ENCODE peak calls at places on chromosome 1, in ten cellular contexts. M is epithelial cell of esophagus, X is endothelial cell, Y is fibroblast of pulmonary artery, A is lung, L is ovary, U is astrocyte of the spinal cord, N is tibial nerve, C is left lung, P is stomach. Q is an unnamed sample.

GRCh38 chr1:50742523-50742922 is 217.5 kb downstream of the FAF1 start:
- DNase-seq in N (no peak), P (no peak), X (no peak), A (no peak), Y (no peak), U (no peak), L (no peak), C (no peak), M (peak), Q (no peak)

GRCh38 chr1:150346316-150346715 is 17.6 kb upstream of the RPRD2 start:
- DNase-seq in Y (no peak), A (no peak), M (no peak), X (no peak), U (no peak), N (no peak), L (no peak), C (no peak), P (no peak), Q (no peak)

GRCh38 chr1:198893141-198893540 is 254.3 kb downstream of the PTPRC start:
- DNase-seq in L (no peak), C (no peak), Y (no peak), A (no peak), N (no peak), M (no peak), U (no peak), X (no peak), P (no peak), Q (no peak)

GRCh38 chr1:11888206-11888876 is 29.6 kb upstream of the NPPB start:
- DNase-seq in X (no peak), M (no peak), P (no peak), U (no peak), L (no peak), N (no peak), Y (no peak), C (no peak), A (no peak), Q (no peak)

GRCh38 chr1:156193488-156194299 is at the start of gene SLC25A44:
- DNase-seq in Y (peak), L (peak), P (peak), U (peak), A (peak), N (peak), C (peak), M (peak), X (peak), Q (peak)

GRCh38 chr1:234272656-234273312 is 100.5 kb upstream of the COA6 start:
- DNase-seq in U (no peak), Y (no peak), M (no peak), L (no peak), A (no peak), N (no peak), P (no peak), X (no peak), C (no peak), Q (no peak)

GRCh38 chr1:172089768-172090510 is 248.6 kb downstream of the DNM3 start:
- DNase-seq in A (peak), P (peak), U (peak), Y (peak), M (peak), L (no peak), N (peak), X (peak), C (peak), Q (no peak)

GRCh38 chr1:211920141-211920572 is 89.6 kb upstream of the LPGAT1 start:
- DNase-seq in M (no peak), Y (peak), L (no peak), P (peak), X (no peak), N (peak), A (peak), U (peak), C (peak), Q (no peak)

GRCh38 chr1:245572709-245573108 is 417.9 kb downstream of the KIF26B start:
- DNase-seq in X (no peak), Y (no peak), N (no peak), A (no peak), C (no peak), P (no peak), U (no peak), L (no peak), M (no peak), Q (no peak)

GRCh38 chr1:205480349-205481278 is 23.9 kb upstream of the CDK18 start:
- DNase-seq in U (no peak), L (no peak), Y (no peak), C (no peak), M (no peak), P (no peak), X (no peak), N (no peak), A (no peak), Q (no peak)

GRCh38 chr1:61392417-61393242 is 310.3 kb downstream of the NFIA start:
- DNase-seq in P (no peak), A (no peak), C (no peak), U (no peak), L (no peak), Y (no peak), M (no peak), X (no peak), N (no peak), Q (no peak)

GRCh38 chr1:160114085-160114484 is 1.5 kb upstream of the ATP1A2 start:
- DNase-seq in P (no peak), L (no peak), U (no peak), N (no peak), C (no peak), Y (no peak), M (no peak), A (no peak), X (no peak), Q (no peak)

DNA sequence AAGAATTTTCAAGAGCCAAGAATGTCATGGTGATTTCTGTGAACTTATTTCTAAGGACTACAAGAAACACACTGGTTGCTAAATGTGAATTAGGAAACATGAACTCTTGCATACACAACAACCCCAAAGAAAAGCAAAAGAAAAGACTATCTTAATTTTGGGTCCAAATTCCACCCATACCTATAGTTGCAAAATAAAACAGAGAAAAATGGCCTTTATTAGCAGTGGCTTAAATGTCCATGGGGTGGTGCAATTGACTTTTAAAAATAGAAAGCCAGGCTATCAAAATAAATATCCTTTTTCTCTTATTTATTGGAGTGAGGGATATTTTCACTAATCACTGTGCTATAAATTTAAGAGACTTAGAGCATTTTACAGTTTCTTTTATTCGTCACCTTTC is 80.9 kb upstream of the DPYD start:
- DNase-seq in N (no peak), L (no peak), A (no peak), C (no peak), X (no peak), Y (peak), U (peak), M (no peak), P (no peak), Q (no peak)
- TF ChIP-seq CTCF in N (no peak), L (no peak), A (no peak), C (no peak), X (no peak), Y (peak), U (peak), M (no peak), P (no peak), Q (no peak)

GRCh38 chr1:66927528-66927927 is 2.7 kb downstream of the MIER1 start:
- DNase-seq in C (no peak), U (no peak), N (no peak), Y (no peak), X (no peak), M (no peak), P (no peak), L (no peak), A (no peak), Q (no peak)

GRCh38 chr1:66925558-66925910 is 744 bp downstream of the MIER1 start:
- DNase-seq in M (no peak), U (no peak), P (no peak), C (no peak), X (no peak), Y (no peak), N (no peak), L (no peak), A (no peak), Q (no peak)

GRCh38 chr1:66929289-66929688 is 4.5 kb downstream of the MIER1 start:
- DNase-seq in Y (no peak), P (no peak), X (no peak), M (no peak), C (no peak), N (no peak), A (no peak), L (no peak), U (no peak), Q (no peak)

GRCh38 chr1:66925944-66926343 is 1.2 kb downstream of the MIER1 start:
- DNase-seq in A (no peak), M (no peak), L (no peak), X (peak), Y (no peak), P (no peak), U (no peak), C (no peak), N (no peak), Q (no peak)

DNA sequence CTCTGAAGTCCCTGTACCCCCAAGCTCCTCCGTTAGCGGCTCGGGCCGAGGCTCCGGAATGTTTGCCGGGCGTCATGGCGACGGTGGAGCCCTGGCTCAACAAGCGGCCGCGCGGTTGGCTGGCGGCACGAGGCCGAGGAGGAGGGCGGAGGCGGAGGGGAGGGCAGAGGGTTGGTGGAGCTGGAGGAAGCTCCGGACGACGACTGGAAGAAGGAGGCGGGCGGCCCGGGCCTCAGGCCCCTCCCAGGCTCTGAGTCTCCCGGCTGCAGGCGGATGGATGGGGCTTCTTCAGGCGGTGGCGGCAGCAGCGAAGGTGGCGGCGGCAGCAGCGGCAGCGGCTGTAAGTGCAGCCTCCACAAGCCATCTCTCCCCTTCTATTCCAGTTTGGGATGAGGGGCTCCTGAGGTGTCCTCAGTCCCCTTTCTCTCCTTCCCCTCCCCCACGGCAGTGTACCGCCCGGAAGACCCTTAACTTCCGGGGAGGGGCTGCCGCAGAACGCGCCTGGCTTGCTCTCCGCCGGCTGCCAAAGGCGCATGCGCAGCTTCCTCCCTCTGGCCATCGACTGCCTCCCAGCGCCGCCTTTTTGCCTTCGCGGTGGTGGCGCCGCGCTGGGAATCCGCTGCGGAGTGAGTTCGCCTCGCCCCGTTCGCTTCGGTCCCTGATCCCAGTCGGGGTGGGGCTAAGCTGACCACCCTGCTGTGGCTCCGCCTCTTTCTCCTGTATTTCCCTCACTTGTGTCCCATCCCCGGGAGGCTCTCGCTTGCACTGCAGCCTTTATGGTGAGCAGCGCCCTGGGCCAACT is at the start of the genes DNAI4 and MIER1:
- DNase-seq in L (peak), N (peak), X (peak), M (peak), P (peak), C (peak), A (peak), Y (peak), U (peak), Q (peak)
- TF ChIP-seq CTCF in L (peak), N (peak), X (no peak), M (peak), P (no peak), C (no peak), A (no peak), Y (peak), U (no peak), Q (no peak)

DNA sequence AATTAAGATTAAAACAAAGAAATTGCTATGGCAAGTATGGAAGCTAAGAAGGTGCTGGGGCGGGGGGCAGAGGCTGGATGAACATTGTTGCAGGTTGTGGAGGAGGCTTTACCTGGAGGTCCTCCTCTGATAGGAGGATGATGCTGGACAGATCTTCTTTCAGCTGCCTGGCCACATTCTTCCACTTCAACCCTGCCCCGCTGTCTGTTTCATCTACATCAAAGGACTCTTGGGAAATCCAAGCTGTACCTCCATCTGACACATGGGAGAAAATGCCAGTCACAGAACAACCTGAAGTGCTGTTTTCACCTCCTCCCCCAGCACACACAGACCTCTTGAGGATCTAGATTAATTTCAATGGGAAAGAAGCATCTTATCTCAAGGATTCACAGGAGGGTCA is 5.3 kb downstream of the DFFA start:
- DNase-seq in P (no peak), Y (no peak), M (no peak), U (no peak), L (no peak), C (no peak), X (no peak), N (no peak), A (no peak), Q (no peak)
- TF ChIP-seq CTCF in P (no peak), Y (no peak), M (no peak), U (no peak), L (no peak), C (no peak), X (no peak), N (no peak), A (no peak), Q (no peak)

GRCh38 chr1:34460193-34460592 is 283.5 kb downstream of the C1orf94 start:
- DNase-seq in P (peak), U (no peak), N (peak), X (peak), M (peak), L (no peak), A (peak), Y (peak), C (peak), Q (no peak)
- TF ChIP-seq CTCF in P (peak), U (peak), N (no peak), X (peak), M (peak), L (no peak), A (peak), Y (peak), C (peak), Q (peak)

DNA sequence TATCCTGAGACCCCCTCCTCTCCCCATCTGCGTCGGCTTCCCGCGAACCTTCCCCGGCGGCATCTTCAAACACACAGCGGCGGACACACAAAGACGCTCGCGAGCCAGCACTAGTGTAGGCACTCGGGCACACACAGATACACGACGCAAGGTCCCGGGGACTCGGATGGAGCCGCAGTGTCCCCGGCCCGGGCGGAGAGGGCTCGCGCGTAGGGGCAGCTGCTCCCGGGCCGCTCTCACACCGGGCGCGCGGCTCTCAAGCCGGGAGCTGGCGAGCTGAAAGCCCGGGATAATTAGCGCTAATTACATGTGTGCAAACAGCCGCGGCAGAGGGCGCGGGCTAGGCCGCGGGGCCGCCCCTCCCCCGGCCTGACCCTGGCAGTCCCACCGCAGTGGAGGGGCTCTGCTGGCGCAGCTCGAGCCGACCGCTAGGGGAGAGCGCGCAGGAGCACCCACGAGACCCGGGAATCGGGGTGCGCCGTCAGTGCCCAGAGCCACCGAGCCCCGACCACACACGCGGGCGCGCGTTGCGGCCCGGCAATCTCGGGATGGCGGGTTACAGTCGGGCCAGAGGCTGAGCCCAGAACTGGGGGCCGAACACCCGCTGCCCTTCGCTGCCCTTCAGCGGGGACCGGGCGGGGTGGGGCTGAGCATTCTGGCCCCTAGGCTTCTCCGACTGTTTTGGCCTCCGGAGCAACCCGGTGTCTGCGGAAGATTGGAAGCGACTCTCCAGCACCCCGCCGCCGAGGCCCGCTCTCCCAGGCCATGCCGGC is 271.6 kb downstream of the FOXD2 start:
- DNase-seq in U (no peak), M (no peak), C (no peak), P (no peak), Y (no peak), A (no peak), X (peak), N (no peak), L (no peak), Q (no peak)
- TF ChIP-seq CTCF in U (peak), M (no peak), C (peak), P (no peak), Y (peak), A (no peak), X (peak), N (peak), L (no peak), Q (no peak)

Q was measured in esophagus muscularis mucosa.